ENCODE peak calls at places on chromosomes 7 and 10, in eight cellular contexts. L, Q, D, C, V, R, X and H are unnamed samples.

GRCh38 chr7:121385800-121386179 is 10.3 kb downstream of the FAM3C start:
- DNase-seq in Q (no peak), L (no peak), V (no peak), C (no peak), D (no peak), R (no peak), X (no peak), H (peak)

GRCh38 chr7:76303829-76304505 is 1.5 kb downstream of the HSPB1 start:
- DNase-seq in C (no peak), R (no peak), D (peak), X (no peak), Q (peak), V (peak), L (no peak), H (no peak)

GRCh38 chr7:107046511-107047259 is 2.2 kb downstream of the PRKAR2B start:
- DNase-seq in L (no peak), V (no peak), C (no peak), X (no peak), Q (no peak), R (no peak), D (no peak), H (no peak)

GRCh38 chr10:49374740-49375139 is 21.1 kb downstream of the DRGX start:
- DNase-seq in L (no peak), R (no peak), D (no peak), Q (no peak), C (no peak), X (no peak), V (no peak), H (no peak)

GRCh38 chr10:11631890-11632587 is 20.6 kb upstream of the USP6NL start:
- DNase-seq in R (no peak), L (no peak), D (no peak), X (no peak), Q (no peak), V (no peak), C (no peak), H (no peak)

GRCh38 chr10:31778627-31779026 is 150.0 kb downstream of the ARHGAP12 start:
- DNase-seq in D (no peak), V (no peak), X (no peak), L (no peak), R (no peak), Q (no peak), C (no peak), H (no peak)

GRCh38 chr10:56135806-56136205 is 225.3 kb downstream of the ZWINT start:
- DNase-seq in V (no peak), L (no peak), Q (no peak), R (no peak), C (no peak), D (no peak), X (no peak), H (no peak)

GRCh38 chr10:113538131-113538530 is 14.7 kb upstream of the HABP2 start:
- DNase-seq in C (no peak), V (no peak), Q (no peak), X (no peak), R (no peak), L (no peak), D (no peak), H (no peak)

GRCh38 chr10:124037784-124038183 is 55.6 kb downstream of the CHST15 start:
- DNase-seq in R (no peak), Q (no peak), C (no peak), L (no peak), V (no peak), D (no peak), X (no peak), H (no peak)

GRCh38 chr7:125355899-125356298 is 426.3 kb upstream of the POT1 start:
- DNase-seq in R (peak), V (no peak), C (no peak), L (no peak), X (no peak), Q (no peak), D (no peak), H (peak)

GRCh38 chr10:22022257-22023051 is 18.9 kb upstream of the DNAJC1 start:
- DNase-seq in V (no peak), L (no peak), D (no peak), R (peak), X (no peak), C (no peak), Q (no peak), H (no peak)

GRCh38 chr10:60978287-60979115 is 34.5 kb upstream of the RHOBTB1 start:
- DNase-seq in Q (peak), V (peak), X (no peak), D (no peak), L (no peak), C (no peak), R (peak), H (no peak)

GRCh38 chr7:96090756-96091155 is 231.1 kb downstream of the SLC25A13 start:
- DNase-seq in L (no peak), X (no peak), D (no peak), V (no peak), Q (no peak), R (no peak), C (no peak), H (no peak)

GRCh38 chr7:14973712-14974428 is 71.3 kb upstream of the DGKB start:
- DNase-seq in R (no peak), V (no peak), Q (no peak), X (no peak), L (no peak), C (no peak), D (no peak), H (no peak)

GRCh38 chr7:100472854-100473499 is 6.0 kb downstream of the TSC22D4 start:
- DNase-seq in X (no peak), V (no peak), R (peak), L (no peak), D (peak), Q (peak), C (no peak), H (no peak)

GRCh38 chr7:98398567-98399372 is 2.1 kb downstream of the BAIAP2L1 start:
- DNase-seq in C (no peak), Q (peak), V (no peak), D (no peak), R (no peak), L (no peak), X (no peak), H (no peak)

GRCh38 chr7:131330299-131330698 is 2.6 kb downstream of the MKLN1 start:
- DNase-seq in Q (peak), C (no peak), L (no peak), X (no peak), V (no peak), R (no peak), D (no peak), H (no peak)

GRCh38 chr10:13648425-13648824 is 61.7 kb downstream of the PRPF18 start:
- DNase-seq in L (no peak), C (no peak), Q (no peak), R (no peak), X (no peak), D (no peak), V (no peak), H (no peak)

GRCh38 chr7:100654908-100655831 is 1.1 kb downstream of the ACTL6B start:
- DNase-seq in D (no peak), C (no peak), R (no peak), Q (no peak), L (no peak), X (no peak), V (no peak), H (no peak)

GRCh38 chr7:33043434-33043833 is 19.1 kb downstream of the NT5C3A start:
- DNase-seq in X (no peak), Q (no peak), L (no peak), V (no peak), R (no peak), C (no peak), D (no peak), H (no peak)

GRCh38 chr7:33039257-33039904 is 23.2 kb downstream of the NT5C3A start:
- DNase-seq in D (no peak), Q (no peak), L (no peak), C (no peak), X (no peak), V (no peak), R (peak), H (no peak)

GRCh38 chr7:33038639-33039038 is 23.9 kb downstream of the NT5C3A start:
- DNase-seq in D (no peak), V (no peak), R (no peak), Q (no peak), L (no peak), C (no peak), X (no peak), H (no peak)

GRCh38 chr7:33039905-33040292 is 22.7 kb downstream of the NT5C3A start:
- DNase-seq in X (no peak), D (no peak), Q (no peak), R (no peak), C (no peak), L (no peak), V (no peak), H (no peak)

GRCh38 chr7:33040803-33041516 is 21.6 kb downstream of the NT5C3A start:
- DNase-seq in Q (peak), X (no peak), V (no peak), C (no peak), L (no peak), D (no peak), R (peak), H (no peak)
- H3K4me3 ChIP-seq in Q (no peak), X (no peak), V (no peak), C (peak), L (peak), D (no peak), R (peak), H (no peak)

DNA sequence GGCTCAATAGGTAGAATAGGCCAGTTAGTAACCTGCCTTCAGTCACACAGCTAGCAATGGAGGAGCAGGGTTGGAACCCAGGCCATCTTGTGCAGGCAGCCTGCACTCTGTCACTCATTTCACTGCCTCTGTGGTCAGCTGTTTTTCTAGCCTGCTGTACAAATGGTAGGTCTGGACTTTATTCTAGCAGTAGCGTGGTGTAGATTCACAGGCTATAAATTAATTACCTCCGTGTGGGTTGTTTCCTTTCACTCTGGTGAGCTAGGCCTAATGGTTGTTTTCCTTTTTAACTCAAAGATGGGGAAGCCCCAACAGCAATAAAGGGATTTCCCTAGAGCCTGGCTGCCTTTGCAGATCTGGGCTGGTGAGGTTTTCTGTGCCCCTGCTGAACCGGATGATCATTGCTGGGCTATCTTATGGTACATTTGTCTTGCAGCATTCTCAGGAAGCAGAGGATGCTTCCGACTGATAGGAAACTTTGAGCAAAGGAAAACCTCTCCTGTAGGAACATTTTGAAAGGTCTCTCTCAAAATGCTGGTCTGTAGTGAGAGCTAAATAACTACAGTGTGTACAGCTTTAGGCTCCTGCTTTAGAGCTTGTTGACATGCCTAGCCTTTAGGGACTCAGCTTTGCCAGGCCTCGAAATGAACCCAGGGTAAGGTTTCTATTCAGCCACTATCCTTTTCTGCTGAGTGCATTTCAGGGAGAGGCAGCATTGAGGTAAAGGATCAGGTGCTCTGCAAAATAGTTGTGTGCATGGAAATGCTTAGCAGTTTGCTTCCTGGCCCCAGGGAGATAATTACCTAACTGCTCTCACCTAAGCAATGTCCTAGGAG is 157.4 kb downstream of the ST7 start:
- DNase-seq in R (no peak), V (no peak), Q (no peak), L (no peak), C (no peak), X (no peak), D (no peak), H (no peak)
- H3K4me3 ChIP-seq in R (no peak), V (no peak), Q (no peak), L (no peak), C (no peak), X (no peak), D (no peak), H (no peak)

GRCh38 chr7:137998250-137998649 is 3.6 kb downstream of the CREB3L2 start:
- DNase-seq in R (no peak), V (no peak), X (no peak), Q (no peak), L (no peak), D (no peak), C (no peak), H (no peak)
- H3K4me3 ChIP-seq in R (peak), V (peak), X (no peak), Q (no peak), L (no peak), D (peak), C (no peak), H (no peak)

GRCh38 chr7:133252858-133253521 is at the start of gene EXOC4:
- DNase-seq in L (peak), X (peak), Q (peak), D (peak), R (peak), C (peak), V (peak), H (peak)
- H3K4me3 ChIP-seq in L (peak), X (peak), Q (peak), D (peak), R (peak), C (peak), V (peak), H (peak)

DNA sequence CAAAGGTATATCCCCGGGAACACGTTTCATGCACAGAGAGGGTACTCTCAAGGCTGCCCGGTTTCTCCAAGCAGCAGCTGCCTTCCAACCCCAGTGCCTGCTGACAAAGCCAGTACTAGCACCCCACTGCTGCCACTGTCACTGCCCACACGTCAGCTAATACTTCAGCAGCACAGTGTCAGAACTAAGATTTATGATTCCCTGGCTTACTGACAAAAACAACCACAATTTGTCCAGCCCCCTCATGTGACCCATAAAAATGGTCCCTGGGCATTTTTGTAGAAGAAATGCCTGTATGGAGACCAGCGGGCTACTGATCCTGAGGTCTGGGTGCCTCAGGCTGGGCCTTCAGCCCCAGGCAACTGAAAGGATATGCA is 2.9 kb downstream of the WDR91 start:
- DNase-seq in C (no peak), Q (no peak), X (no peak), L (no peak), V (no peak), D (peak), R (no peak), H (no peak)
- H3K4me3 ChIP-seq in C (no peak), Q (no peak), X (no peak), L (no peak), V (no peak), D (no peak), R (no peak), H (no peak)

GRCh38 chr7:43113622-43114450 is 1.4 kb downstream of the HECW1 start:
- DNase-seq in L (no peak), X (no peak), V (no peak), Q (no peak), R (peak), C (no peak), D (no peak), H (no peak)

GRCh38 chr7:43114451-43114765 is 2.0 kb downstream of the HECW1 start:
- DNase-seq in V (no peak), Q (no peak), R (no peak), D (no peak), L (no peak), C (no peak), X (no peak), H (no peak)

GRCh38 chr7:43117842-43118241 is 5.4 kb downstream of the HECW1 start:
- DNase-seq in D (no peak), L (no peak), V (no peak), X (no peak), C (no peak), Q (no peak), R (no peak), H (no peak)

GRCh38 chr7:43117025-43117424 is 4.6 kb downstream of the HECW1 start:
- DNase-seq in X (no peak), Q (no peak), D (no peak), V (no peak), L (no peak), R (peak), C (no peak), H (no peak)

GRCh38 chr7:43116451-43116850 is 4.0 kb downstream of the HECW1 start:
- DNase-seq in L (no peak), D (no peak), V (no peak), X (no peak), Q (no peak), R (no peak), C (no peak), H (no peak)
- H3K4me3 ChIP-seq in L (no peak), D (no peak), V (no peak), X (no peak), Q (no peak), R (no peak), C (no peak), H (no peak)

DNA sequence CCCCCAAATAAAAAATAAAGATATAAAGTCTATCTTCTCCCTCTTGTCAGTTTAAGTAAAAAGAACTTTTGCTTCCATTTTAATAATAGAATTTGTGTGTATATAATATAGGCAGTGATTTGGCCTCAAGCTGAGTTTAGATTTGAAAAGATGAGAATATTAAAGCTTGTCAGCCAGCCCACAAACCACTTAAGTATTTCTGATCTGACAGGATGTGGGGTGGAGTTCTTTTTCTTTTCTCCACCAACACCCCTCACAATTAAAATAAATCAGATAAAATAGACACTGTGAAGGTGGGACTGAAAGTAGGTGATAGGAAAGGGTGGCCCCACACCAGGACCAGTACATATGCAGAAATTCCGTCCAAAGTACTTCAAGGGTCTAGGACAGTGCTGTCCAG is 714.1 kb downstream of the AUTS2 start:
- DNase-seq in R (no peak), V (no peak), C (no peak), Q (no peak), D (no peak), X (no peak), L (no peak), H (no peak)
- H3K4me3 ChIP-seq in R (no peak), V (no peak), C (no peak), Q (no peak), D (no peak), X (no peak), L (no peak), H (no peak)